ENCODE peak calls at places on chromosomes 5 and 9, in nine cellular contexts. One of them, this sample, is unnamed.

GRCh38 chr5:149265559-149265958 is 6.1 kb upstream of the AFAP1L1 start:
- DNase-seq in stimulated activated CD4-positive, alpha-beta T cell treated with anti-CD3 and anti-CD28 coated beads, Interleukin-1b, Interleukin-23, amount 100 ng/mL, for 24 hours: no peak
- DNase-seq in SW 1271: peak
- DNase-seq in pons: peak
- DNase-seq in HCT116: no peak
- DNase-seq in heart right ventricle: no peak
- DNase-seq in cerebellar nuclear complex: no peak
- DNase-seq in sciatic nerve: peak
- DNase-seq in activated effector memory CD4-positive, alpha-beta T cell treated with anti-CD3 and anti-CD28 coated beads, Interleukin-2, amount 50 U/mL, for 16 hours: peak
- DNase-seq in this sample: no peak

GRCh38 chr5:124697912-124698690 is 48.3 kb downstream of the ZNF608 start:
- DNase-seq in stimulated activated CD4-positive, alpha-beta T cell treated with anti-CD3 and anti-CD28 coated beads, Interleukin-1b, Interleukin-23, amount 100 ng/mL, for 24 hours: no peak
- DNase-seq in SW 1271: no peak
- DNase-seq in pons: peak
- DNase-seq in HCT116: no peak
- DNase-seq in heart right ventricle: no peak
- DNase-seq in cerebellar nuclear complex: no peak
- DNase-seq in sciatic nerve: no peak
- DNase-seq in activated effector memory CD4-positive, alpha-beta T cell treated with anti-CD3 and anti-CD28 coated beads, Interleukin-2, amount 50 U/mL, for 16 hours: no peak
- DNase-seq in this sample: no peak

GRCh38 chr5:116668361-116668760 is 93.7 kb upstream of the SEMA6A start:
- DNase-seq in stimulated activated CD4-positive, alpha-beta T cell treated with anti-CD3 and anti-CD28 coated beads, Interleukin-1b, Interleukin-23, amount 100 ng/mL, for 24 hours: no peak
- DNase-seq in SW 1271: no peak
- DNase-seq in pons: no peak
- DNase-seq in HCT116: no peak
- DNase-seq in heart right ventricle: no peak
- DNase-seq in cerebellar nuclear complex: no peak
- DNase-seq in sciatic nerve: no peak
- DNase-seq in activated effector memory CD4-positive, alpha-beta T cell treated with anti-CD3 and anti-CD28 coated beads, Interleukin-2, amount 50 U/mL, for 16 hours: no peak
- DNase-seq in this sample: no peak

GRCh38 chr5:132426525-132427138 is 57.1 kb downstream of the SLC22A5 start:
- DNase-seq in stimulated activated CD4-positive, alpha-beta T cell treated with anti-CD3 and anti-CD28 coated beads, Interleukin-1b, Interleukin-23, amount 100 ng/mL, for 24 hours: peak
- DNase-seq in SW 1271: peak
- DNase-seq in pons: peak
- DNase-seq in HCT116: no peak
- DNase-seq in heart right ventricle: peak
- DNase-seq in cerebellar nuclear complex: no peak
- DNase-seq in sciatic nerve: peak
- DNase-seq in activated effector memory CD4-positive, alpha-beta T cell treated with anti-CD3 and anti-CD28 coated beads, Interleukin-2, amount 50 U/mL, for 16 hours: peak
- DNase-seq in this sample: no peak

GRCh38 chr5:134273642-134274361 is 47.9 kb upstream of the PPP2CA start:
- DNase-seq in stimulated activated CD4-positive, alpha-beta T cell treated with anti-CD3 and anti-CD28 coated beads, Interleukin-1b, Interleukin-23, amount 100 ng/mL, for 24 hours: no peak
- DNase-seq in SW 1271: no peak
- DNase-seq in pons: no peak
- DNase-seq in HCT116: no peak
- DNase-seq in heart right ventricle: no peak
- DNase-seq in cerebellar nuclear complex: no peak
- DNase-seq in sciatic nerve: no peak
- DNase-seq in activated effector memory CD4-positive, alpha-beta T cell treated with anti-CD3 and anti-CD28 coated beads, Interleukin-2, amount 50 U/mL, for 16 hours: no peak
- DNase-seq in this sample: no peak

GRCh38 chr5:85108471-85108870 is 723.8 kb upstream of the EDIL3 start:
- DNase-seq in stimulated activated CD4-positive, alpha-beta T cell treated with anti-CD3 and anti-CD28 coated beads, Interleukin-1b, Interleukin-23, amount 100 ng/mL, for 24 hours: no peak
- DNase-seq in SW 1271: peak
- DNase-seq in pons: no peak
- DNase-seq in HCT116: no peak
- DNase-seq in heart right ventricle: no peak
- DNase-seq in cerebellar nuclear complex: no peak
- DNase-seq in sciatic nerve: no peak
- DNase-seq in activated effector memory CD4-positive, alpha-beta T cell treated with anti-CD3 and anti-CD28 coated beads, Interleukin-2, amount 50 U/mL, for 16 hours: no peak
- DNase-seq in this sample: no peak

GRCh38 chr9:13267743-13268142 is 11.7 kb downstream of the MPDZ start:
- DNase-seq in stimulated activated CD4-positive, alpha-beta T cell treated with anti-CD3 and anti-CD28 coated beads, Interleukin-1b, Interleukin-23, amount 100 ng/mL, for 24 hours: no peak
- DNase-seq in SW 1271: peak
- DNase-seq in pons: no peak
- DNase-seq in HCT116: no peak
- DNase-seq in heart right ventricle: no peak
- DNase-seq in cerebellar nuclear complex: no peak
- DNase-seq in sciatic nerve: no peak
- DNase-seq in activated effector memory CD4-positive, alpha-beta T cell treated with anti-CD3 and anti-CD28 coated beads, Interleukin-2, amount 50 U/mL, for 16 hours: no peak
- DNase-seq in this sample: no peak

GRCh38 chr9:89219637-89220036 is 41.0 kb upstream of the SHC3 start:
- DNase-seq in stimulated activated CD4-positive, alpha-beta T cell treated with anti-CD3 and anti-CD28 coated beads, Interleukin-1b, Interleukin-23, amount 100 ng/mL, for 24 hours: no peak
- DNase-seq in SW 1271: no peak
- DNase-seq in pons: no peak
- DNase-seq in HCT116: no peak
- DNase-seq in heart right ventricle: no peak
- DNase-seq in cerebellar nuclear complex: no peak
- DNase-seq in sciatic nerve: no peak
- DNase-seq in activated effector memory CD4-positive, alpha-beta T cell treated with anti-CD3 and anti-CD28 coated beads, Interleukin-2, amount 50 U/mL, for 16 hours: no peak
- DNase-seq in this sample: no peak

GRCh38 chr5:44663991-44664710 is 144.6 kb upstream of the MRPS30 start:
- DNase-seq in stimulated activated CD4-positive, alpha-beta T cell treated with anti-CD3 and anti-CD28 coated beads, Interleukin-1b, Interleukin-23, amount 100 ng/mL, for 24 hours: no peak
- DNase-seq in SW 1271: no peak
- DNase-seq in pons: no peak
- DNase-seq in HCT116: no peak
- DNase-seq in heart right ventricle: no peak
- DNase-seq in cerebellar nuclear complex: no peak
- DNase-seq in sciatic nerve: no peak
- DNase-seq in activated effector memory CD4-positive, alpha-beta T cell treated with anti-CD3 and anti-CD28 coated beads, Interleukin-2, amount 50 U/mL, for 16 hours: no peak
- DNase-seq in this sample: no peak

GRCh38 chr9:127545196-127546124 is 66.6 kb upstream of the STXBP1 start:
- DNase-seq in stimulated activated CD4-positive, alpha-beta T cell treated with anti-CD3 and anti-CD28 coated beads, Interleukin-1b, Interleukin-23, amount 100 ng/mL, for 24 hours: no peak
- DNase-seq in SW 1271: peak
- DNase-seq in pons: peak
- DNase-seq in HCT116: no peak
- DNase-seq in heart right ventricle: no peak
- DNase-seq in cerebellar nuclear complex: no peak
- DNase-seq in sciatic nerve: peak
- DNase-seq in activated effector memory CD4-positive, alpha-beta T cell treated with anti-CD3 and anti-CD28 coated beads, Interleukin-2, amount 50 U/mL, for 16 hours: no peak
- DNase-seq in this sample: no peak

GRCh38 chr5:120062515-120062917 is 401.6 kb upstream of the PRR16 start:
- DNase-seq in stimulated activated CD4-positive, alpha-beta T cell treated with anti-CD3 and anti-CD28 coated beads, Interleukin-1b, Interleukin-23, amount 100 ng/mL, for 24 hours: no peak
- DNase-seq in SW 1271: no peak
- DNase-seq in pons: no peak
- DNase-seq in HCT116: no peak
- DNase-seq in heart right ventricle: no peak
- DNase-seq in cerebellar nuclear complex: no peak
- DNase-seq in sciatic nerve: no peak
- DNase-seq in activated effector memory CD4-positive, alpha-beta T cell treated with anti-CD3 and anti-CD28 coated beads, Interleukin-2, amount 50 U/mL, for 16 hours: no peak
- DNase-seq in this sample: no peak

GRCh38 chr9:88390371-88390990 is 2.2 kb downstream of the SPIN1 start:
- DNase-seq in stimulated activated CD4-positive, alpha-beta T cell treated with anti-CD3 and anti-CD28 coated beads, Interleukin-1b, Interleukin-23, amount 100 ng/mL, for 24 hours: no peak
- DNase-seq in SW 1271: no peak
- DNase-seq in pons: no peak
- DNase-seq in HCT116: no peak
- DNase-seq in heart right ventricle: no peak
- DNase-seq in cerebellar nuclear complex: no peak
- DNase-seq in sciatic nerve: no peak
- DNase-seq in activated effector memory CD4-positive, alpha-beta T cell treated with anti-CD3 and anti-CD28 coated beads, Interleukin-2, amount 50 U/mL, for 16 hours: no peak
- DNase-seq in this sample: no peak

GRCh38 chr5:13328316-13328715 is 616.2 kb downstream of the DNAH5 start:
- DNase-seq in stimulated activated CD4-positive, alpha-beta T cell treated with anti-CD3 and anti-CD28 coated beads, Interleukin-1b, Interleukin-23, amount 100 ng/mL, for 24 hours: no peak
- DNase-seq in SW 1271: no peak
- DNase-seq in pons: no peak
- DNase-seq in HCT116: no peak
- DNase-seq in heart right ventricle: no peak
- DNase-seq in cerebellar nuclear complex: no peak
- DNase-seq in sciatic nerve: no peak
- DNase-seq in activated effector memory CD4-positive, alpha-beta T cell treated with anti-CD3 and anti-CD28 coated beads, Interleukin-2, amount 50 U/mL, for 16 hours: no peak
- DNase-seq in this sample: no peak

GRCh38 chr9:117681827-117682226 is 22.4 kb upstream of the TLR4 start:
- DNase-seq in stimulated activated CD4-positive, alpha-beta T cell treated with anti-CD3 and anti-CD28 coated beads, Interleukin-1b, Interleukin-23, amount 100 ng/mL, for 24 hours: no peak
- DNase-seq in SW 1271: no peak
- DNase-seq in pons: no peak
- DNase-seq in HCT116: no peak
- DNase-seq in heart right ventricle: no peak
- DNase-seq in cerebellar nuclear complex: no peak
- DNase-seq in sciatic nerve: no peak
- DNase-seq in activated effector memory CD4-positive, alpha-beta T cell treated with anti-CD3 and anti-CD28 coated beads, Interleukin-2, amount 50 U/mL, for 16 hours: no peak
- DNase-seq in this sample: no peak

GRCh38 chr9:134065720-134066419 is 2.0 kb downstream of the BRD3 start:
- DNase-seq in stimulated activated CD4-positive, alpha-beta T cell treated with anti-CD3 and anti-CD28 coated beads, Interleukin-1b, Interleukin-23, amount 100 ng/mL, for 24 hours: peak
- DNase-seq in SW 1271: no peak
- DNase-seq in pons: peak
- DNase-seq in HCT116: no peak
- DNase-seq in heart right ventricle: no peak
- DNase-seq in cerebellar nuclear complex: no peak
- DNase-seq in sciatic nerve: peak
- DNase-seq in activated effector memory CD4-positive, alpha-beta T cell treated with anti-CD3 and anti-CD28 coated beads, Interleukin-2, amount 50 U/mL, for 16 hours: peak
- DNase-seq in this sample: peak

GRCh38 chr9:115923903-115924668 is 229.5 kb upstream of the PAPPA start:
- DNase-seq in stimulated activated CD4-positive, alpha-beta T cell treated with anti-CD3 and anti-CD28 coated beads, Interleukin-1b, Interleukin-23, amount 100 ng/mL, for 24 hours: no peak
- DNase-seq in SW 1271: no peak
- DNase-seq in pons: no peak
- DNase-seq in HCT116: no peak
- DNase-seq in heart right ventricle: no peak
- DNase-seq in cerebellar nuclear complex: no peak
- DNase-seq in sciatic nerve: no peak
- DNase-seq in activated effector memory CD4-positive, alpha-beta T cell treated with anti-CD3 and anti-CD28 coated beads, Interleukin-2, amount 50 U/mL, for 16 hours: no peak
- DNase-seq in this sample: no peak

GRCh38 chr5:58407042-58407709 is 52.7 kb downstream of the PLK2 start:
- DNase-seq in stimulated activated CD4-positive, alpha-beta T cell treated with anti-CD3 and anti-CD28 coated beads, Interleukin-1b, Interleukin-23, amount 100 ng/mL, for 24 hours: no peak
- DNase-seq in SW 1271: peak
- DNase-seq in pons: no peak
- DNase-seq in HCT116: no peak
- DNase-seq in heart right ventricle: no peak
- DNase-seq in cerebellar nuclear complex: no peak
- DNase-seq in sciatic nerve: no peak
- DNase-seq in activated effector memory CD4-positive, alpha-beta T cell treated with anti-CD3 and anti-CD28 coated beads, Interleukin-2, amount 50 U/mL, for 16 hours: no peak
- DNase-seq in this sample: no peak

GRCh38 chr5:138212828-138213160 is 329 bp downstream of the CDC23 start:
- DNase-seq in stimulated activated CD4-positive, alpha-beta T cell treated with anti-CD3 and anti-CD28 coated beads, Interleukin-1b, Interleukin-23, amount 100 ng/mL, for 24 hours: no peak
- DNase-seq in SW 1271: no peak
- DNase-seq in pons: no peak
- DNase-seq in HCT116: no peak
- DNase-seq in heart right ventricle: no peak
- DNase-seq in cerebellar nuclear complex: no peak
- DNase-seq in sciatic nerve: no peak
- DNase-seq in activated effector memory CD4-positive, alpha-beta T cell treated with anti-CD3 and anti-CD28 coated beads, Interleukin-2, amount 50 U/mL, for 16 hours: no peak
- DNase-seq in this sample: no peak

GRCh38 chr5:157312492-157312891 is 46.6 kb downstream of the CYFIP2 start:
- DNase-seq in stimulated activated CD4-positive, alpha-beta T cell treated with anti-CD3 and anti-CD28 coated beads, Interleukin-1b, Interleukin-23, amount 100 ng/mL, for 24 hours: peak
- DNase-seq in SW 1271: peak
- DNase-seq in pons: peak
- DNase-seq in HCT116: peak
- DNase-seq in heart right ventricle: no peak
- DNase-seq in cerebellar nuclear complex: no peak
- DNase-seq in sciatic nerve: no peak
- DNase-seq in activated effector memory CD4-positive, alpha-beta T cell treated with anti-CD3 and anti-CD28 coated beads, Interleukin-2, amount 50 U/mL, for 16 hours: peak
- DNase-seq in this sample: peak

GRCh38 chr9:131810351-131811170 is 70.7 kb upstream of the RAPGEF1 start:
- DNase-seq in stimulated activated CD4-positive, alpha-beta T cell treated with anti-CD3 and anti-CD28 coated beads, Interleukin-1b, Interleukin-23, amount 100 ng/mL, for 24 hours: no peak
- DNase-seq in SW 1271: no peak
- DNase-seq in pons: no peak
- DNase-seq in HCT116: no peak
- DNase-seq in heart right ventricle: no peak
- DNase-seq in cerebellar nuclear complex: no peak
- DNase-seq in sciatic nerve: no peak
- DNase-seq in activated effector memory CD4-positive, alpha-beta T cell treated with anti-CD3 and anti-CD28 coated beads, Interleukin-2, amount 50 U/mL, for 16 hours: no peak
- DNase-seq in this sample: no peak

GRCh38 chr9:20382460-20383071 is 239.7 kb downstream of the MLLT3 start:
- DNase-seq in stimulated activated CD4-positive, alpha-beta T cell treated with anti-CD3 and anti-CD28 coated beads, Interleukin-1b, Interleukin-23, amount 100 ng/mL, for 24 hours: no peak
- DNase-seq in SW 1271: no peak
- DNase-seq in pons: no peak
- DNase-seq in HCT116: no peak
- DNase-seq in heart right ventricle: no peak
- DNase-seq in cerebellar nuclear complex: no peak
- DNase-seq in sciatic nerve: no peak
- DNase-seq in activated effector memory CD4-positive, alpha-beta T cell treated with anti-CD3 and anti-CD28 coated beads, Interleukin-2, amount 50 U/mL, for 16 hours: no peak
- DNase-seq in this sample: no peak

GRCh38 chr5:170496629-170497028 is 7.2 kb upstream of the KCNIP1 start:
- DNase-seq in stimulated activated CD4-positive, alpha-beta T cell treated with anti-CD3 and anti-CD28 coated beads, Interleukin-1b, Interleukin-23, amount 100 ng/mL, for 24 hours: no peak
- DNase-seq in SW 1271: no peak
- DNase-seq in pons: no peak
- DNase-seq in HCT116: no peak
- DNase-seq in heart right ventricle: no peak
- DNase-seq in cerebellar nuclear complex: no peak
- DNase-seq in sciatic nerve: no peak
- DNase-seq in activated effector memory CD4-positive, alpha-beta T cell treated with anti-CD3 and anti-CD28 coated beads, Interleukin-2, amount 50 U/mL, for 16 hours: no peak
- DNase-seq in this sample: no peak

GRCh38 chr5:82164109-82164956 is 113.8 kb downstream of the RPS23 start:
- DNase-seq in stimulated activated CD4-positive, alpha-beta T cell treated with anti-CD3 and anti-CD28 coated beads, Interleukin-1b, Interleukin-23, amount 100 ng/mL, for 24 hours: no peak
- DNase-seq in SW 1271: no peak
- DNase-seq in pons: no peak
- DNase-seq in HCT116: no peak
- DNase-seq in heart right ventricle: no peak
- DNase-seq in cerebellar nuclear complex: no peak
- DNase-seq in sciatic nerve: no peak
- DNase-seq in activated effector memory CD4-positive, alpha-beta T cell treated with anti-CD3 and anti-CD28 coated beads, Interleukin-2, amount 50 U/mL, for 16 hours: no peak
- DNase-seq in this sample: no peak

GRCh38 chr9:37061763-37062162 is 27.7 kb upstream of the PAX5 start:
- DNase-seq in stimulated activated CD4-positive, alpha-beta T cell treated with anti-CD3 and anti-CD28 coated beads, Interleukin-1b, Interleukin-23, amount 100 ng/mL, for 24 hours: no peak
- DNase-seq in SW 1271: no peak
- DNase-seq in pons: no peak
- DNase-seq in HCT116: no peak
- DNase-seq in heart right ventricle: no peak
- DNase-seq in cerebellar nuclear complex: no peak
- DNase-seq in sciatic nerve: no peak
- DNase-seq in activated effector memory CD4-positive, alpha-beta T cell treated with anti-CD3 and anti-CD28 coated beads, Interleukin-2, amount 50 U/mL, for 16 hours: no peak
- DNase-seq in this sample: no peak

GRCh38 chr5:105501315-105501714 is 1938.7 kb upstream of the NUDT12 start:
- DNase-seq in stimulated activated CD4-positive, alpha-beta T cell treated with anti-CD3 and anti-CD28 coated beads, Interleukin-1b, Interleukin-23, amount 100 ng/mL, for 24 hours: no peak
- DNase-seq in SW 1271: no peak
- DNase-seq in pons: no peak
- DNase-seq in HCT116: no peak
- DNase-seq in heart right ventricle: no peak
- DNase-seq in cerebellar nuclear complex: no peak
- DNase-seq in sciatic nerve: no peak
- DNase-seq in activated effector memory CD4-positive, alpha-beta T cell treated with anti-CD3 and anti-CD28 coated beads, Interleukin-2, amount 50 U/mL, for 16 hours: no peak
- DNase-seq in this sample: no peak

GRCh38 chr9:94865599-94866456 is 139.3 kb downstream of the AOPEP start:
- DNase-seq in stimulated activated CD4-positive, alpha-beta T cell treated with anti-CD3 and anti-CD28 coated beads, Interleukin-1b, Interleukin-23, amount 100 ng/mL, for 24 hours: no peak
- DNase-seq in SW 1271: no peak
- DNase-seq in pons: peak
- DNase-seq in HCT116: no peak
- DNase-seq in heart right ventricle: peak
- DNase-seq in cerebellar nuclear complex: no peak
- DNase-seq in sciatic nerve: no peak
- DNase-seq in activated effector memory CD4-positive, alpha-beta T cell treated with anti-CD3 and anti-CD28 coated beads, Interleukin-2, amount 50 U/mL, for 16 hours: no peak
- DNase-seq in this sample: no peak

GRCh38 chr5:115507682-115508081 is 36.9 kb downstream of the FEM1C start:
- DNase-seq in stimulated activated CD4-positive, alpha-beta T cell treated with anti-CD3 and anti-CD28 coated beads, Interleukin-1b, Interleukin-23, amount 100 ng/mL, for 24 hours: no peak
- DNase-seq in SW 1271: no peak
- DNase-seq in pons: no peak
- DNase-seq in HCT116: no peak
- DNase-seq in heart right ventricle: no peak
- DNase-seq in cerebellar nuclear complex: no peak
- DNase-seq in sciatic nerve: no peak
- DNase-seq in activated effector memory CD4-positive, alpha-beta T cell treated with anti-CD3 and anti-CD28 coated beads, Interleukin-2, amount 50 U/mL, for 16 hours: no peak
- DNase-seq in this sample: no peak

GRCh38 chr5:77076961-77077820 is 9.9 kb downstream of the ZBED3 start:
- DNase-seq in stimulated activated CD4-positive, alpha-beta T cell treated with anti-CD3 and anti-CD28 coated beads, Interleukin-1b, Interleukin-23, amount 100 ng/mL, for 24 hours: peak
- DNase-seq in SW 1271: no peak
- DNase-seq in pons: peak
- DNase-seq in HCT116: no peak
- DNase-seq in heart right ventricle: peak
- DNase-seq in cerebellar nuclear complex: no peak
- DNase-seq in sciatic nerve: peak
- DNase-seq in activated effector memory CD4-positive, alpha-beta T cell treated with anti-CD3 and anti-CD28 coated beads, Interleukin-2, amount 50 U/mL, for 16 hours: peak
- DNase-seq in this sample: peak

GRCh38 chr9:87707805-87708500 is 18.0 kb upstream of the CTSL start:
- DNase-seq in stimulated activated CD4-positive, alpha-beta T cell treated with anti-CD3 and anti-CD28 coated beads, Interleukin-1b, Interleukin-23, amount 100 ng/mL, for 24 hours: no peak
- DNase-seq in SW 1271: no peak
- DNase-seq in pons: peak
- DNase-seq in HCT116: no peak
- DNase-seq in heart right ventricle: no peak
- DNase-seq in cerebellar nuclear complex: no peak
- DNase-seq in sciatic nerve: no peak
- DNase-seq in activated effector memory CD4-positive, alpha-beta T cell treated with anti-CD3 and anti-CD28 coated beads, Interleukin-2, amount 50 U/mL, for 16 hours: no peak
- DNase-seq in this sample: no peak

GRCh38 chr5:102718819-102719218 is 36.3 kb upstream of the PAM start:
- DNase-seq in stimulated activated CD4-positive, alpha-beta T cell treated with anti-CD3 and anti-CD28 coated beads, Interleukin-1b, Interleukin-23, amount 100 ng/mL, for 24 hours: no peak
- DNase-seq in SW 1271: peak
- DNase-seq in pons: no peak
- DNase-seq in HCT116: no peak
- DNase-seq in heart right ventricle: no peak
- DNase-seq in cerebellar nuclear complex: no peak
- DNase-seq in sciatic nerve: no peak
- DNase-seq in activated effector memory CD4-positive, alpha-beta T cell treated with anti-CD3 and anti-CD28 coated beads, Interleukin-2, amount 50 U/mL, for 16 hours: no peak
- DNase-seq in this sample: no peak

GRCh38 chr9:109277451-109277850 is 43.4 kb downstream of the EPB41L4B start:
- DNase-seq in stimulated activated CD4-positive, alpha-beta T cell treated with anti-CD3 and anti-CD28 coated beads, Interleukin-1b, Interleukin-23, amount 100 ng/mL, for 24 hours: no peak
- DNase-seq in SW 1271: no peak
- DNase-seq in pons: no peak
- DNase-seq in HCT116: no peak
- DNase-seq in heart right ventricle: peak
- DNase-seq in cerebellar nuclear complex: peak
- DNase-seq in sciatic nerve: no peak
- DNase-seq in activated effector memory CD4-positive, alpha-beta T cell treated with anti-CD3 and anti-CD28 coated beads, Interleukin-2, amount 50 U/mL, for 16 hours: no peak
- DNase-seq in this sample: no peak

This sample was measured in T follicular helper cell.